ENCODE peak calls at places on chromosomes 13 and 19, in five cellular contexts. E is heart right ventricle; X is cardiac fibroblast; Y is neural progenitor cell; Q is CD4-positive, alpha-beta T cell. O is an unnamed sample.

GRCh38 chr13:106010836-106011235 is 524.6 kb downstream of the EFNB2 start:
- DNase-seq in E (no peak), X (no peak), Y (no peak), Q (no peak), O (no peak)

GRCh38 chr19:30669329-30670010 is 297.3 kb downstream of the ZNF536 start:
- DNase-seq in E (peak), X (peak), Y (peak), Q (peak), O (peak)

GRCh38 chr19:46101293-46101692 is 23.2 kb downstream of the IGFL3 start:
- DNase-seq in E (no peak), X (no peak), Y (peak), Q (no peak), O (no peak)

GRCh38 chr19:46654621-46655152 is 6.3 kb downstream of the DACT3 start:
- DNase-seq in E (peak), X (no peak), Y (peak), Q (no peak), O (no peak)

GRCh38 chr19:16200038-16200775 is 2.5 kb downstream of the AP1M1 start:
- DNase-seq in E (no peak), X (peak), Y (no peak), Q (no peak), O (no peak)

GRCh38 chr13:48542138-48542537 is 9.3 kb upstream of the RCBTB2 start:
- DNase-seq in E (no peak), X (no peak), Y (no peak), Q (no peak), O (no peak)

GRCh38 chr19:2542341-2543069 is 66.6 kb downstream of the GADD45B start:
- DNase-seq in E (no peak), X (peak), Y (no peak), Q (no peak), O (no peak)

GRCh38 chr19:40332669-40333068 is 15.5 kb downstream of the C19orf47 start:
- DNase-seq in E (no peak), X (no peak), Y (no peak), Q (no peak), O (no peak)

GRCh38 chr19:5436101-5436947 is 18.9 kb upstream of the ZNRF4 start:
- DNase-seq in E (no peak), X (peak), Y (peak), Q (no peak), O (peak)

GRCh38 chr19:57665261-57665806 is 3.4 kb upstream of the ZSCAN4 start:
- DNase-seq in E (no peak), X (no peak), Y (no peak), Q (no peak), O (no peak)

GRCh38 chr13:94389544-94390351 is 89.7 kb downstream of the DCT start:
- DNase-seq in E (no peak), X (no peak), Y (no peak), Q (no peak), O (no peak)

GRCh38 chr13:31274345-31274870 is 74.6 kb downstream of the B3GLCT start:
- DNase-seq in E (peak), X (peak), Y (no peak), Q (no peak), O (no peak)

GRCh38 chr13:63541336-63541735 is 2125.7 kb upstream of the PCDH20 start:
- DNase-seq in E (no peak), X (no peak), Y (no peak), Q (no peak), O (no peak)

GRCh38 chr13:50994651-50995050 is 85.1 kb downstream of the RNASEH2B start:
- DNase-seq in E (no peak), X (no peak), Y (no peak), Q (no peak), O (no peak)

GRCh38 chr19:3573162-3573857 is 566 bp downstream of the HMG20B start:
- DNase-seq in E (no peak), X (no peak), Y (peak), Q (no peak), O (no peak)

GRCh38 chr13:33284016-33284415 is 1.5 kb downstream of the STARD13 start:
- DNase-seq in E (no peak), X (peak), Y (no peak), Q (no peak), O (peak)

GRCh38 chr13:65913173-65913572 is 1317.0 kb downstream of the PCDH9 start:
- DNase-seq in E (no peak), X (peak), Y (no peak), Q (no peak), O (peak)

GRCh38 chr19:28526042-28526441 is 686.9 kb downstream of the UQCRFS1 start:
- DNase-seq in E (no peak), X (no peak), Y (no peak), Q (no peak), O (no peak)

GRCh38 chr19:19750131-19750841 is 17.4 kb upstream of the ZNF14 start:
- DNase-seq in E (no peak), X (no peak), Y (no peak), Q (no peak), O (no peak)

GRCh38 chr13:68234278-68234677 is 1004.1 kb upstream of the PCDH9 start:
- DNase-seq in E (no peak), X (no peak), Y (peak), Q (no peak), O (no peak)

GRCh38 chr13:50840327-50840726 is 3.2 kb downstream of the DLEU7 start:
- DNase-seq in E (no peak), X (no peak), Y (no peak), Q (no peak), O (no peak)

GRCh38 chr19:17259934-17260333 is 4.6 kb downstream of the USHBP1 start:
- DNase-seq in E (no peak), X (no peak), Y (no peak), Q (no peak), O (no peak)

GRCh38 chr19:32543107-32543900 is 37.7 kb upstream of the PDCD5 start:
- DNase-seq in E (no peak), X (no peak), Y (no peak), Q (no peak), O (peak)

GRCh38 chr19:3338541-3339181 is 27.7 kb upstream of the NFIC start:
- DNase-seq in E (no peak), X (no peak), Y (no peak), Q (peak), O (no peak)

GRCh38 chr19:51018745-51019543 is 565 bp downstream of the KLK10 start:
- DNase-seq in E (no peak), X (no peak), Y (no peak), Q (no peak), O (no peak)

GRCh38 chr13:23348270-23349126 is 85.0 kb downstream of the SACS start:
- DNase-seq in E (no peak), X (peak), Y (no peak), Q (no peak), O (no peak)

GRCh38 chr13:34971473-34971872 is 29.4 kb downstream of the NBEA start:
- DNase-seq in E (no peak), X (no peak), Y (no peak), Q (no peak), O (no peak)

GRCh38 chr19:12270854-12271253 is 23.8 kb downstream of the ZNF44 start:
- DNase-seq in E (no peak), X (no peak), Y (no peak), Q (no peak), O (no peak)

GRCh38 chr13:110978390-110978789 is 63.5 kb upstream of the ANKRD10 start:
- DNase-seq in E (no peak), X (no peak), Y (no peak), Q (no peak), O (no peak)

GRCh38 chr13:94548382-94549240 is 47.3 kb downstream of the TGDS start:
- DNase-seq in E (peak), X (peak), Y (peak), Q (peak), O (no peak)

GRCh38 chr19:10872551-10873107 is 1.3 kb downstream of the CARM1 start:
- DNase-seq in E (no peak), X (no peak), Y (no peak), Q (no peak), O (no peak)

GRCh38 chr19:10871711-10872550 is 578 bp downstream of the CARM1 start:
- DNase-seq in E (peak), X (no peak), Y (peak), Q (no peak), O (no peak)

GRCh38 chr19:10874019-10874418 is 2.7 kb downstream of the CARM1 start:
- DNase-seq in E (no peak), X (no peak), Y (no peak), Q (no peak), O (no peak)

GRCh38 chr19:10878253-10878652 is 6.9 kb downstream of the CARM1 start:
- DNase-seq in E (no peak), X (no peak), Y (no peak), Q (no peak), O (no peak)

DNA sequence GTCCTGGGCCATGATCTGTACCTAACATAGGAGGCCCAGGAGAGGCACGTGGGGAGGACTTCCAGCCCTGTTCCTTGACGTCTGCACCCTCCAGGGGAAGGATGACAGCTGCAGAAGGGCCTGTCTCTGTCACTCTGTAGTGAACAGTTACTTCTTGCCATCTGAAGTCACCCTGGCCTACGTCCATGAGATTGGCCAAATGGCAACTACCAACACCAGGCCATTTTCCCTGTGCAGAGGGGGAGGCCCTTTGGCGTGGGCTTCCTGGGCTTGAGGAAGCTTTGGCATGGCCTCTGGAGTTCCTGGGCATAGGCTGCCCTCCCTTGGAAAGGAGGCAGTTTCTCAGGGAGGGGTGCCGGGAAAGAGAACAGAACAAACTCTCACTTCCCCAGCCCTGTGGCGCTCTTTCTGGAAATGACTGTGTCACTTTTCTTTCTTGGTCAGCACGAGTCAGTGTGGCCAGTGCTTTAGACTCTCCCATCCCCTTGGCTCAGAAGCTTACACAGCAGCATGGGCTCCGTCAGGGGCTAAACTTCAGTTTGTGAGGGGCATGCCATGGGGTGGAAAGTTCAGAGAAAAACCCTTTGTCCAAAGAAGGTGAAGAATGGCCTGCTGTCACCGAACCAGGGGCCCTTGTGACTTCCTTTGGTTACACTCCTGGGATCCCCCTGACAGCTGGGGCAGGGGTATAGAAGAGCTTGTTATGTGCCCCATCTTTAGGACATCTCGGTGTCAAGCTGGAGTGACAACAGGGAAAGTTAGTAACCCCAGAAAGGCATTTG is 5.3 kb downstream of the CARM1 start:
- DNase-seq in E (peak), X (no peak), Y (no peak), Q (no peak), O (no peak)
- TF ChIP-seq CTCF in E (no peak), X (no peak), Y (no peak), Q (no peak), O (no peak)

GRCh38 chr13:101576977-101577376 is 124.5 kb downstream of the ITGBL1 start:
- DNase-seq in E (no peak), X (no peak), Y (no peak), Q (no peak), O (no peak)
- TF ChIP-seq CTCF in E (no peak), X (no peak), Y (no peak), Q (no peak), O (no peak)

DNA sequence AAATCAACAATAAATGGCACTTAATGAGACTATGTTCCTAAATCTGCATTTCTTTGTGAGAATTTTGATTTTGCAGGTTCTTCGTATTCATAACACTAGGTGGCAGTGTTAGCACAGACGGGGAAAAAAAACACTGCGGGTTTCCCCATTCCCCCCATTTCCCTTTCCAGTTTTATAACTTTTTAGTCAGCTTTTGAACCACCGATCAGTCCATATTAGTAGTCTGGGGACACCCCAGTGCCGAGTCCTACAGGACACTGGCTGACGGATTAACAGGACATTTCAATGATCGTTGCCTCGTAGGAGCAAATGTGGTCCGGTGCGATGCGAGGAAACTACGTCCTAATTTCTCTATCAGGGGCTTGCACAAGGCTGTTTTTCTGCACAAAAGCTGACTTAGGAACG is 234.3 kb downstream of the LMO7 start:
- DNase-seq in E (no peak), X (peak), Y (peak), Q (no peak), O (no peak)
- TF ChIP-seq CTCF in E (peak), X (peak), Y (peak), Q (peak), O (peak)

GRCh38 chr19:38362076-38362945 is 12.1 kb upstream of the PSMD8 start:
- DNase-seq in E (peak), X (peak), Y (peak), Q (peak), O (peak)
- TF ChIP-seq CTCF in E (no peak), X (no peak), Y (no peak), Q (no peak), O (no peak)

GRCh38 chr13:25654332-25654731 is 282.6 kb downstream of the ATP8A2 start:
- DNase-seq in E (no peak), X (no peak), Y (no peak), Q (no peak), O (no peak)
- TF ChIP-seq CTCF in E (no peak), X (no peak), Y (no peak), Q (no peak), O (no peak)

DNA sequence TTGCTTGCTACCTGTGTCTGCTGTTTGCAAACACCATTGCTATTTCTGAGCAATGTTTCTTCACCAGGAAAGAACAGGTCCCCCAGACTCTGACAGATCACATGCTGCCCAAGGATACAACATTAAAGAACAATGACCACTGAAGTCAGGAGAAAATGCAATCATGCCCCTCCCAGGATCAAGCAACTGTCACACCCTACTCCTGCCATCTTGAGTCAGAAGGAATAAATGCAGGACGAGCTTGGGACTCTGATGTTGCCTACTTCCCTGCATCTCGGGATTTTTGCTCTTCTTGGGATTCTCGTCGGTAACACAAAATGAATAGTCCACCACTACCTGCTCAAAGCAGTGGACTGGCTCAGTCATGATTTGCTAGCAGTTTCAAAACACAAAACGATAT is 490.6 kb downstream of the COG6 start:
- DNase-seq in E (no peak), X (no peak), Y (peak), Q (no peak), O (no peak)
- TF ChIP-seq CTCF in E (no peak), X (no peak), Y (peak), Q (no peak), O (no peak)

GRCh38 chr19:29624489-29625210 is 18.6 kb downstream of the POP4 start:
- DNase-seq in E (no peak), X (peak), Y (no peak), Q (no peak), O (no peak)
- TF ChIP-seq CTCF in E (no peak), X (no peak), Y (no peak), Q (no peak), O (peak)

GRCh38 chr19:738509-739128 is 12.3 kb upstream of the MISP start:
- DNase-seq in E (no peak), X (no peak), Y (no peak), Q (no peak), O (no peak)

GRCh38 chr19:742540-743075 is 8.3 kb upstream of the MISP start:
- DNase-seq in E (no peak), X (no peak), Y (no peak), Q (no peak), O (no peak)

GRCh38 chr19:743168-743687 is 7.7 kb upstream of the MISP start:
- DNase-seq in E (peak), X (peak), Y (no peak), Q (no peak), O (no peak)

GRCh38 chr19:739998-740715 is 10.8 kb upstream of the MISP start:
- DNase-seq in E (no peak), X (no peak), Y (no peak), Q (no peak), O (no peak)

GRCh38 chr19:741506-742131 is 9.3 kb upstream of the MISP start:
- DNase-seq in E (no peak), X (no peak), Y (peak), Q (no peak), O (no peak)
- TF ChIP-seq CTCF in E (no peak), X (peak), Y (peak), Q (no peak), O (no peak)

O was measured in HFFc6.